ENCODE peak calls at places on chromosomes 6 and 20, in nine cellular contexts. L is ovary, C is dorsolateral prefrontal cortex, G is AG09309, I is fibroblast of pulmonary artery, B is Caco-2, R is bronchial epithelial cell, N is body of pancreas, W is AG04450. S is an unnamed sample.

GRCh38 chr6:83169096-83169495 is 24.0 kb downstream of the PGM3 start:
- DNase-seq in L (no peak), C (no peak), G (no peak), I (no peak), B (no peak), R (no peak), N (no peak), W (no peak), S (no peak)

GRCh38 chr20:25008388-25009217 is 16.1 kb upstream of the APMAP start:
- DNase-seq in L (no peak), C (peak), G (no peak), I (no peak), B (peak), R (no peak), N (peak), W (no peak), S (no peak)

GRCh38 chr20:61052195-61052594 is 199.9 kb upstream of the CDH4 start:
- DNase-seq in L (no peak), C (no peak), G (no peak), I (no peak), B (peak), R (no peak), N (no peak), W (no peak), S (no peak)

GRCh38 chr6:29828471-29828797 is 809 bp downstream of the HLA-G start:
- DNase-seq in L (no peak), C (no peak), G (no peak), I (no peak), B (no peak), R (no peak), N (peak), W (no peak), S (no peak)

GRCh38 chr6:167272156-167272555 is 19.0 kb upstream of the UNC93A start:
- DNase-seq in L (no peak), C (no peak), G (no peak), I (no peak), B (peak), R (no peak), N (no peak), W (no peak), S (no peak)

GRCh38 chr6:22682979-22683378 is 113.6 kb downstream of the HDGFL1 start:
- DNase-seq in L (no peak), C (no peak), G (no peak), I (no peak), B (no peak), R (peak), N (no peak), W (no peak), S (no peak)

GRCh38 chr20:21389368-21389767 is 8.0 kb downstream of the NKX2-4 start:
- DNase-seq in L (no peak), C (no peak), G (peak), I (no peak), B (no peak), R (no peak), N (no peak), W (peak), S (no peak)

GRCh38 chr6:33453361-33454008 is 891 bp upstream of the ZBTB9 start:
- DNase-seq in L (no peak), C (no peak), G (no peak), I (no peak), B (no peak), R (no peak), N (no peak), W (no peak), S (no peak)

GRCh38 chr20:21571841-21572690 is 58.2 kb upstream of the NKX2-2 start:
- DNase-seq in L (no peak), C (no peak), G (no peak), I (peak), B (no peak), R (peak), N (peak), W (no peak), S (no peak)

GRCh38 chr6:143060806-143061596 is at the start of gene AIG1:
- DNase-seq in L (no peak), C (peak), G (no peak), I (no peak), B (no peak), R (peak), N (no peak), W (peak), S (peak)

GRCh38 chr6:101226677-101227135 is 166.8 kb upstream of the GRIK2 start:
- DNase-seq in L (no peak), C (no peak), G (no peak), I (peak), B (peak), R (peak), N (no peak), W (no peak), S (peak)

GRCh38 chr20:2217857-2218529 is 77.8 kb upstream of the TGM3 start:
- DNase-seq in L (no peak), C (no peak), G (no peak), I (no peak), B (no peak), R (no peak), N (no peak), W (no peak), S (peak)

GRCh38 chr6:170360476-170360875 is 53.9 kb downstream of the FAM120B start:
- DNase-seq in L (no peak), C (no peak), G (no peak), I (peak), B (no peak), R (peak), N (no peak), W (no peak), S (no peak)

GRCh38 chr6:10033223-10033829 is 381.5 kb downstream of the TFAP2A start:
- DNase-seq in L (no peak), C (no peak), G (no peak), I (peak), B (peak), R (peak), N (peak), W (no peak), S (no peak)

GRCh38 chr20:62606551-62607201 is 35.6 kb upstream of the SLCO4A1 start:
- DNase-seq in L (peak), C (no peak), G (no peak), I (peak), B (no peak), R (no peak), N (peak), W (no peak), S (no peak)

GRCh38 chr6:89596484-89596883 is 42.1 kb downstream of the LYRM2 start:
- DNase-seq in L (no peak), C (no peak), G (no peak), I (no peak), B (no peak), R (peak), N (no peak), W (no peak), S (no peak)

GRCh38 chr6:103367212-103367611 is 1492.5 kb downstream of the HACE1 start:
- DNase-seq in L (no peak), C (no peak), G (no peak), I (no peak), B (peak), R (no peak), N (no peak), W (no peak), S (no peak)

GRCh38 chr6:41560440-41561192 is 14.4 kb downstream of the FOXP4 start:
- DNase-seq in L (peak), C (no peak), G (no peak), I (no peak), B (no peak), R (no peak), N (peak), W (no peak), S (peak)

GRCh38 chr20:7629880-7630279 is 310.4 kb downstream of the HAO1 start:
- DNase-seq in L (no peak), C (no peak), G (no peak), I (no peak), B (no peak), R (peak), N (no peak), W (no peak), S (no peak)

DNA sequence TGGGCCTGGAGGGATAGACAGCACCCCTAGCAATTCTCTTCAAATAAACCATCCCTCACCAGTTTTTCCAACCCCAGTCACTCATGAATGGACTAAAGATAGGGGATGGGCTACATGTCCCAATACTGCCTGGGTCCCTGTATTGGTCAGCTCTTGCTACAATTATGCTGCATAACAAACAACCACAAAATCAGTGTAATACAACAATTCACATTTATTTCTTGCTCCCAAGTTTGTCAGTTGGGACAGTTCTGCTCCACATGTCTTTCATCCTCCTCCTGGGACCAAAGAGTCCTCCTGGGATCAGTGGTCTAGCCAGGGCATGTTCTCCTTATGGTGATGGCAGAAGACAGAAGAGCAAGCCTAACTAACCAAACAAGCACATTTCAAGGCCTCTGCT is 91.7 kb upstream of the MYL9 start:
- DNase-seq in L (no peak), C (no peak), G (no peak), I (no peak), B (no peak), R (no peak), N (no peak), W (no peak), S (no peak)
- TF ChIP-seq CTCF in L (no peak), C (no peak), G (no peak), I (no peak), B (no peak), R (no peak), N (no peak), W (no peak), S (no peak)

GRCh38 chr20:46547995-46548394 is 2.5 kb downstream of the OCSTAMP start:
- DNase-seq in L (no peak), C (no peak), G (no peak), I (no peak), B (no peak), R (no peak), N (no peak), W (no peak), S (no peak)
- H3K4me3 ChIP-seq in L (no peak), C (no peak), G (no peak), I (no peak), B (no peak), R (no peak), N (no peak), W (no peak), S (no peak)

GRCh38 chr6:100126682-100127484 is 132.9 kb upstream of the MCHR2 start:
- DNase-seq in L (no peak), C (no peak), G (no peak), I (no peak), B (no peak), R (no peak), N (no peak), W (no peak), S (no peak)
- TF ChIP-seq CTCF in L (no peak), C (no peak), G (no peak), I (no peak), B (no peak), R (no peak), N (no peak), W (no peak), S (no peak)

GRCh38 chr6:26030716-26031115 is 56.5 kb upstream of the HFE start:
- DNase-seq in L (no peak), C (no peak), G (no peak), I (no peak), B (no peak), R (no peak), N (no peak), W (no peak), S (no peak)
- H3K4me3 ChIP-seq in L (no peak), C (no peak), G (no peak), I (no peak), B (peak), R (no peak), N (no peak), W (no peak), S (peak)

GRCh38 chr20:50077818-50078601 is 34.9 kb downstream of the UBE2V1 start:
- DNase-seq in L (peak), C (peak), G (no peak), I (no peak), B (peak), R (no peak), N (no peak), W (no peak), S (no peak)
- TF ChIP-seq CTCF in L (no peak), C (no peak), G (no peak), I (no peak), B (no peak), R (no peak), N (no peak), W (no peak), S (no peak)

GRCh38 chr6:125063307-125063706 is 90.3 kb upstream of the TPD52L1 start:
- DNase-seq in L (no peak), C (no peak), G (no peak), I (no peak), B (no peak), R (no peak), N (no peak), W (no peak), S (no peak)
- H3K4me3 ChIP-seq in L (no peak), C (no peak), G (no peak), I (no peak), B (no peak), R (no peak), N (no peak), W (no peak), S (no peak)